ENCODE peak calls at places on chromosomes 13 and 19, in five cellular contexts. K is dorsolateral prefrontal cortex, J is tibial artery, V is astrocyte, L is spleen. B is an unnamed sample.

GRCh38 chr13:23687614-23688013 is 117.4 kb downstream of the TNFRSF19 start:
- DNase-seq in K (no peak), J (no peak), V (no peak), L (no peak), B (no peak)

GRCh38 chr19:34229721-34230120 is 24.6 kb upstream of the GARRE1 start:
- DNase-seq in K (no peak), J (no peak), V (no peak), L (no peak), B (no peak)

GRCh38 chr19:48418317-48419064 is 25.0 kb downstream of the GRIN2D start:
- DNase-seq in K (no peak), J (no peak), V (peak), L (no peak), B (no peak)

GRCh38 chr19:55283548-55284393 is at the start of gene BRSK1:
- DNase-seq in K (peak), J (no peak), V (peak), L (no peak), B (no peak)

GRCh38 chr19:1725100-1726064 is 27.9 kb upstream of the ONECUT3 start:
- DNase-seq in K (peak), J (no peak), V (no peak), L (no peak), B (peak)

GRCh38 chr13:45143346-45143751 is 23.0 kb downstream of the GTF2F2 start:
- DNase-seq in K (no peak), J (no peak), V (no peak), L (no peak), B (no peak)

GRCh38 chr13:19587635-19588300 is 26.4 kb upstream of the TPTE2 start:
- DNase-seq in K (no peak), J (no peak), V (peak), L (no peak), B (no peak)

GRCh38 chr13:111115841-111116500 is 861 bp downstream of the ARHGEF7 start:
- DNase-seq in K (peak), J (peak), V (peak), L (no peak), B (no peak)

GRCh38 chr13:20719783-20720182 is 16.3 kb downstream of the IL17D start:
- DNase-seq in K (no peak), J (no peak), V (no peak), L (no peak), B (no peak)

GRCh38 chr13:40644838-40645620 is 21.4 kb downstream of the FOXO1 start:
- DNase-seq in K (no peak), J (no peak), V (no peak), L (no peak), B (peak)

GRCh38 chr13:37868691-37869505 is 674 bp downstream of the TRPC4 start:
- DNase-seq in K (no peak), J (no peak), V (peak), L (no peak), B (no peak)

GRCh38 chr13:21365574-21365973 is 93.5 kb downstream of the ZDHHC20 start:
- DNase-seq in K (no peak), J (no peak), V (no peak), L (no peak), B (no peak)

GRCh38 chr13:108705031-108705430 is 75.6 kb downstream of the MYO16 start:
- DNase-seq in K (no peak), J (no peak), V (no peak), L (no peak), B (no peak)

GRCh38 chr13:40672310-40673060 is 6.0 kb upstream of the FOXO1 start:
- DNase-seq in K (no peak), J (no peak), V (peak), L (no peak), B (peak)

GRCh38 chr19:13095934-13096890 is 6.4 kb downstream of the LYL1 start:
- DNase-seq in K (no peak), J (no peak), V (no peak), L (peak), B (no peak)

GRCh38 chr19:17944301-17944700 is 11.5 kb downstream of the CCDC124 start:
- DNase-seq in K (no peak), J (no peak), V (peak), L (no peak), B (peak)

GRCh38 chr13:51475727-51476521 is 23.1 kb upstream of the INTS6 start:
- DNase-seq in K (no peak), J (no peak), V (peak), L (no peak), B (no peak)

GRCh38 chr13:42001580-42001979 is 40.7 kb upstream of the VWA8 start:
- DNase-seq in K (no peak), J (no peak), V (peak), L (no peak), B (peak)

GRCh38 chr19:40776966-40777794 is 867 bp upstream of the RAB4B start:
- DNase-seq in K (peak), J (peak), V (peak), L (peak), B (peak)

GRCh38 chr13:46607768-46608553 is 55.0 kb downstream of the LRCH1 start:
- DNase-seq in K (no peak), J (no peak), V (no peak), L (no peak), B (no peak)

GRCh38 chr13:35926859-35927530 is 204.2 kb downstream of the DCLK1 start:
- DNase-seq in K (no peak), J (no peak), V (no peak), L (no peak), B (no peak)

GRCh38 chr19:14162871-14163297 is 26.5 kb upstream of the ASF1B start:
- DNase-seq in K (no peak), J (no peak), V (no peak), L (no peak), B (no peak)

GRCh38 chr13:96816261-96816660 is 178.0 kb downstream of the OXGR1 start:
- DNase-seq in K (no peak), J (peak), V (no peak), L (no peak), B (no peak)

GRCh38 chr19:5186293-5187050 is 154.1 kb downstream of the PTPRS start:
- DNase-seq in K (no peak), J (no peak), V (peak), L (no peak), B (no peak)

GRCh38 chr13:48511621-48512232 is 21.2 kb downstream of the RCBTB2 start:
- DNase-seq in K (peak), J (no peak), V (no peak), L (no peak), B (no peak)

GRCh38 chr19:34230833-34231232 is 23.5 kb upstream of the GARRE1 start:
- DNase-seq in K (no peak), J (no peak), V (no peak), L (no peak), B (no peak)

GRCh38 chr19:15468675-15469512 is 4.5 kb upstream of the RASAL3 start:
- DNase-seq in K (no peak), J (no peak), V (no peak), L (peak), B (no peak)

GRCh38 chr19:5152767-5153532 is 184.0 kb downstream of the KDM4B start:
- DNase-seq in K (no peak), J (no peak), V (no peak), L (peak), B (no peak)

GRCh38 chr13:45034342-45034741 is 45.0 kb downstream of the GPALPP1 start:
- DNase-seq in K (no peak), J (no peak), V (no peak), L (no peak), B (no peak)

GRCh38 chr19:1182727-1183126 is 8.7 kb upstream of the SBNO2 start:
- DNase-seq in K (no peak), J (no peak), V (no peak), L (no peak), B (no peak)

GRCh38 chr19:34998777-34999497 is 1.2 kb upstream of the GRAMD1A start:
- DNase-seq in K (no peak), J (no peak), V (no peak), L (peak), B (no peak)

GRCh38 chr13:77554079-77554478 is 18.6 kb downstream of the SCEL start:
- DNase-seq in K (no peak), J (no peak), V (no peak), L (no peak), B (no peak)

DNA sequence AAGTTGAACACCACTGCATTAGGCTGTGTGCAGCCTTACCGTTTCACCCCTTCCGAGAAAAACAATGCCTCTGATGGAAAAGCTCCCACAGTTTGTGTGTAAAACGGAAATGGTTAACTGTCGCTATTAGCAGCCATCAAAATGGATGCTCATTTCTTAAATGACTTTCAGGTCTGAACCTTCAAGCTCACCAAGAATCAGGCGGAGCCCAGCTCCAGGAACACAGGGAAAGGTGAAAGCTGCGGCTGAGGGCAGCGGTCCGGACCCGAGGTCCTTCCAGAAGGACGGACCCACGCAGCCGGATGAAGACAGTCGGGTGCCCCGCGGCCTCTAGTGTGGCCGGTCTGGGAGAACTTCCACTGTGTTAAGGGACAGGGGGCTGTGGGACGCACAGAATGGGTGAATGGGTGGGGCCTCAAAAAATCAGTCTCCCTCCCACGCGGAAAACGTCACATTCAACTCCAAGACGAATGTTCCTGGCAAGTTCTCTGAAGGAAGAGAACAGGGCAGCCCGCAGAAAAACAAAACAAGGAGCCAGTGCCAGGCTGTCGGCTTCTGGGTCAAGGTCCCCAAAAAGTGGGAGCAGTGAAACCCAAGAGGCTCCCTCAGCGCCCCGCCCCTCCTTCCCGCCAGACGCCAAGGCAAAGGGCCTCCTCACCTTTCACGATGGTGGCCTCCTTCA is 4.9 kb downstream of the IRS2 start:
- DNase-seq in K (no peak), J (no peak), V (no peak), L (no peak), B (no peak)
- TF ChIP-seq CTCF in K (no peak), J (no peak), V (no peak), L (no peak), B (no peak)

GRCh38 chr13:66328486-66328885 is 901.6 kb downstream of the PCDH9 start:
- DNase-seq in K (no peak), J (no peak), V (no peak), L (no peak), B (no peak)

DNA sequence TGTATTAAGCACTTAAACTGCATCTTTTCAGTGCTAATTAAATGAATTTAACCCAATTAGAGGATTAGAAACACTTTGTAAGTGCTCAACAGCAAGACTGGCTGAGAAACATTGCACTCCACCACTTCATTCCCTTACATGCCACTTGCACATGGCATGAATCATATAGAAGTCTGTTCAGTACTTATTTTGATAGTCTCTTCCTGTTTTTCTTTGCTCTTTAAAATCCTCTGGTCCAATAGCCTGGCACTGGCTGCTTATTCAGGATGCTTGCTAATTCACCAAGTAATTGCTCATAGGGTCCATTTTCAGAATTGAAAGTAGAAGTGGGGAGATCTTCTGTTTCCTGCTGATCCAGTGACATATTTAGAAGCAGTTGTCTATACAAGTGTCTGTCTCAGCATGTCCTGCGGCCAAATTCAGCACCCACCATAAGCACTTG is 900.1 kb downstream of the PCDH9 start:
- DNase-seq in K (no peak), J (no peak), V (peak), L (no peak), B (no peak)
- H3K27ac ChIP-seq in K (no peak), J (no peak), V (no peak), L (no peak), B (no peak)

GRCh38 chr19:11267316-11268085 is 5.2 kb upstream of the DOCK6 start:
- DNase-seq in K (no peak), J (no peak), V (no peak), L (no peak), B (no peak)

GRCh38 chr19:11268783-11269267 is 6.5 kb upstream of the DOCK6 start:
- DNase-seq in K (no peak), J (peak), V (peak), L (peak), B (peak)

GRCh38 chr19:11273288-11273687 is 11.0 kb upstream of the DOCK6 start:
- DNase-seq in K (no peak), J (no peak), V (no peak), L (no peak), B (no peak)

GRCh38 chr19:11265785-11266236 is 3.5 kb upstream of the DOCK6 start:
- DNase-seq in K (no peak), J (no peak), V (no peak), L (no peak), B (peak)

DNA sequence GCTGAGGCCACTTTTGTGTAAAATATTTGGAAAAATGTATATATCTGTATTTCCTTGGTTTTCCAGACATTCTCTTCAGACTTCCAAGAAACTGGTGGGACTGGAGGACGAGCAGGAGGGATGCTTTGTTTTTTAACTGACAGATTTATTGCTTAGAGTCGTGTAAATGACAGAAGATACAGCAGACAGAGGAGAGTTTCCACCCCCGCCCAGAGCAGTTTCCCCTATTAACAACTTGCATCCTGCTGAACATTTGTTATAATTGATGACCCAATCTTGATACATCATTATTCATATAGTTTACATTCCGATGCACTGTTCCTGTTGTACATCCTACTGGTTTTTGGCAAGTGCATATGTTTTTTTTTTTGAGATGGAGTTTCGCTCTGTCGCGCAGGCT is 7.1 kb upstream of the DOCK6 start:
- DNase-seq in K (no peak), J (no peak), V (peak), L (no peak), B (peak)
- TF ChIP-seq CTCF in K (no peak), J (no peak), V (no peak), L (no peak), B (no peak)

GRCh38 chr13:100673376-100673830 is 1.2 kb downstream of the TMTC4 start:
- DNase-seq in K (peak), J (no peak), V (no peak), L (peak), B (no peak)
- H3K27ac ChIP-seq in K (peak), J (peak), V (peak), L (no peak), B (peak)

DNA sequence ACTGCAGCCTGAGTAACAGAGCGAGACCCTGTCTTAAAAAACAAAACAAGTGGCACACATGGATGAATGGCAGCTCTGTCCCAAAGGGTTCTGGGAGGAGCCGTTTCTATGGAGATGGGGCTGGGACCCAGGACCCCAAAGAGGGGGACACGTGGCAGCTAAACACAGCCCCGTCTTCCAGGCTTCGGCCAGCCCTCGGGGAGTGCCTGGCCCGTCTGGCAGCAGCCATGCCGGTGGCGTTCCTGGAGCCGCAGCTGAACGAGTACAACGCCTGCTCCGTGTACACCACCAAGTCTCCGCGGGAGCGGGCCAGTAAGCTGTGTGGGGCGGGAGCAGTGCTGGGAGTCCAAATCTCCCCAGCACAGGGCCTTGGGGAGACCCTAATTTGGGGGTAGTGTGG is 82.4 kb downstream of the RYR1 start:
- DNase-seq in K (no peak), J (no peak), V (no peak), L (no peak), B (no peak)
- TF ChIP-seq CTCF in K (no peak), J (no peak), V (no peak), L (no peak), B (no peak)

GRCh38 chr19:50476943-50477264 is 256 bp upstream of the GARIN5A start:
- DNase-seq in K (no peak), J (no peak), V (no peak), L (no peak), B (no peak)
- H3K27ac ChIP-seq in K (peak), J (peak), V (no peak), L (no peak), B (peak)

GRCh38 chr13:93248627-93249047 is 22.0 kb downstream of the GPC6 start:
- DNase-seq in K (no peak), J (no peak), V (peak), L (no peak), B (no peak)
- TF ChIP-seq CTCF in K (no peak), J (peak), V (peak), L (no peak), B (no peak)